ENCODE peak calls at places on chromosome 16, in seven cellular contexts. One of them, this sample, is unnamed.

GRCh38 chr16:12176051-12176450 is 199.5 kb downstream of the SNX29 start:
- DNase-seq in HL-60: no peak
- DNase-seq in AG04450: no peak
- DNase-seq in GM04504: no peak
- DNase-seq in mesendoderm: no peak
- DNase-seq in stimulated activated CD4-positive, alpha-beta T cell treated with anti-CD3 and anti-CD28 coated beads, Interleukin-1b, Interleukin-23, amount 100 ng/mL, for 1 hour: no peak
- DNase-seq in neural crest cell: no peak
- DNase-seq in this sample: no peak

GRCh38 chr16:3656491-3657468 is 2.3 kb downstream of the DNASE1 start:
- DNase-seq in AG04450: no peak
- DNase-seq in stimulated activated CD4-positive, alpha-beta T cell treated with anti-CD3 and anti-CD28 coated beads, Interleukin-1b, Interleukin-23, amount 100 ng/mL, for 1 hour: no peak
- DNase-seq in neural crest cell: no peak
- DNase-seq in mesendoderm: no peak
- DNase-seq in GM04504: no peak
- DNase-seq in HL-60: no peak
- DNase-seq in this sample: peak

GRCh38 chr16:69859105-69859969 is 91.8 kb upstream of the CLEC18A start:
- DNase-seq in neural crest cell: no peak
- DNase-seq in AG04450: no peak
- DNase-seq in stimulated activated CD4-positive, alpha-beta T cell treated with anti-CD3 and anti-CD28 coated beads, Interleukin-1b, Interleukin-23, amount 100 ng/mL, for 1 hour: no peak
- DNase-seq in HL-60: no peak
- DNase-seq in GM04504: no peak
- DNase-seq in mesendoderm: peak
- DNase-seq in this sample: no peak

GRCh38 chr16:69131167-69131748 is 1.1 kb downstream of the CHTF8 start:
- DNase-seq in AG04450: no peak
- DNase-seq in neural crest cell: no peak
- DNase-seq in HL-60: peak
- DNase-seq in mesendoderm: peak
- DNase-seq in stimulated activated CD4-positive, alpha-beta T cell treated with anti-CD3 and anti-CD28 coated beads, Interleukin-1b, Interleukin-23, amount 100 ng/mL, for 1 hour: no peak
- DNase-seq in GM04504: no peak
- DNase-seq in this sample: no peak

GRCh38 chr16:50610331-50611262 is 62.4 kb downstream of the NKD1 start:
- DNase-seq in AG04450: no peak
- DNase-seq in mesendoderm: peak
- DNase-seq in HL-60: no peak
- DNase-seq in neural crest cell: no peak
- DNase-seq in stimulated activated CD4-positive, alpha-beta T cell treated with anti-CD3 and anti-CD28 coated beads, Interleukin-1b, Interleukin-23, amount 100 ng/mL, for 1 hour: no peak
- DNase-seq in GM04504: no peak
- DNase-seq in this sample: no peak

GRCh38 chr16:1771072-1771863 is at the start of gene NME3:
- DNase-seq in neural crest cell: peak
- DNase-seq in stimulated activated CD4-positive, alpha-beta T cell treated with anti-CD3 and anti-CD28 coated beads, Interleukin-1b, Interleukin-23, amount 100 ng/mL, for 1 hour: peak
- DNase-seq in mesendoderm: peak
- DNase-seq in GM04504: no peak
- DNase-seq in HL-60: peak
- DNase-seq in AG04450: no peak
- DNase-seq in this sample: peak

GRCh38 chr16:13148836-13149235 is 247.4 kb downstream of the SHISA9 start:
- DNase-seq in neural crest cell: no peak
- DNase-seq in GM04504: no peak
- DNase-seq in mesendoderm: no peak
- DNase-seq in HL-60: no peak
- DNase-seq in AG04450: no peak
- DNase-seq in stimulated activated CD4-positive, alpha-beta T cell treated with anti-CD3 and anti-CD28 coated beads, Interleukin-1b, Interleukin-23, amount 100 ng/mL, for 1 hour: no peak
- DNase-seq in this sample: no peak

GRCh38 chr16:54175169-54175551 is 111.4 kb downstream of the IRX3 start:
- DNase-seq in mesendoderm: no peak
- DNase-seq in AG04450: no peak
- DNase-seq in GM04504: no peak
- DNase-seq in neural crest cell: no peak
- DNase-seq in stimulated activated CD4-positive, alpha-beta T cell treated with anti-CD3 and anti-CD28 coated beads, Interleukin-1b, Interleukin-23, amount 100 ng/mL, for 1 hour: no peak
- DNase-seq in HL-60: no peak
- DNase-seq in this sample: no peak

GRCh38 chr16:71344315-71344905 is 14.1 kb upstream of the CALB2 start:
- DNase-seq in stimulated activated CD4-positive, alpha-beta T cell treated with anti-CD3 and anti-CD28 coated beads, Interleukin-1b, Interleukin-23, amount 100 ng/mL, for 1 hour: no peak
- DNase-seq in GM04504: no peak
- DNase-seq in mesendoderm: peak
- DNase-seq in neural crest cell: no peak
- DNase-seq in AG04450: no peak
- DNase-seq in HL-60: no peak
- DNase-seq in this sample: no peak

GRCh38 chr16:28531777-28532744 is 6.7 kb downstream of the NUPR1 start:
- DNase-seq in GM04504: no peak
- DNase-seq in neural crest cell: no peak
- DNase-seq in HL-60: no peak
- DNase-seq in stimulated activated CD4-positive, alpha-beta T cell treated with anti-CD3 and anti-CD28 coated beads, Interleukin-1b, Interleukin-23, amount 100 ng/mL, for 1 hour: no peak
- DNase-seq in AG04450: no peak
- DNase-seq in mesendoderm: peak
- DNase-seq in this sample: no peak

GRCh38 chr16:58418601-58419000 is 26.3 kb downstream of the GINS3 start:
- DNase-seq in mesendoderm: no peak
- DNase-seq in AG04450: no peak
- DNase-seq in stimulated activated CD4-positive, alpha-beta T cell treated with anti-CD3 and anti-CD28 coated beads, Interleukin-1b, Interleukin-23, amount 100 ng/mL, for 1 hour: no peak
- DNase-seq in HL-60: no peak
- DNase-seq in neural crest cell: no peak
- DNase-seq in GM04504: no peak
- DNase-seq in this sample: no peak

GRCh38 chr16:23408242-23409201 is 44.5 kb downstream of the COG7 start:
- DNase-seq in AG04450: no peak
- DNase-seq in GM04504: peak
- DNase-seq in HL-60: no peak
- DNase-seq in neural crest cell: no peak
- DNase-seq in mesendoderm: peak
- DNase-seq in stimulated activated CD4-positive, alpha-beta T cell treated with anti-CD3 and anti-CD28 coated beads, Interleukin-1b, Interleukin-23, amount 100 ng/mL, for 1 hour: no peak
- DNase-seq in this sample: no peak

This sample was measured in stimulated activated CD8-positive, alpha-beta memory T cell treated with anti-CD3 and anti-CD28 coated beads, Interleukin-2, amount 100 ng/mL, for 48 hours.